ENCODE peak calls at places on chromosomes 13 and 19, in six cellular contexts. B, L, E, F, D and I are unnamed samples.

GRCh38 chr13:37414667-37415066 is 183.9 kb downstream of the POSTN start:
- DNase-seq in D (no peak), F (no peak), E (no peak), B (peak), L (no peak), I (no peak)

GRCh38 chr19:17553256-17553655 is 2.2 kb upstream of the COLGALT1 start:
- DNase-seq in F (no peak), B (peak), D (peak), E (no peak), L (peak), I (no peak)

GRCh38 chr13:112756511-112756966 is 66.7 kb downstream of the ATP11A start:
- DNase-seq in D (no peak), F (no peak), L (no peak), E (no peak), B (no peak), I (no peak)

GRCh38 chr13:112916296-112916695 is 52.7 kb upstream of the MCF2L start:
- DNase-seq in D (no peak), F (no peak), B (no peak), E (no peak), L (no peak), I (no peak)

GRCh38 chr13:59680429-59681024 is 483.2 kb downstream of the DIAPH3 start:
- DNase-seq in B (no peak), D (no peak), L (no peak), E (no peak), F (peak), I (no peak)

GRCh38 chr13:113546571-113547247 is 37.8 kb upstream of the TFDP1 start:
- DNase-seq in F (no peak), D (no peak), E (no peak), L (no peak), B (no peak), I (peak)

GRCh38 chr13:35953537-35954206 is 177.5 kb downstream of the DCLK1 start:
- DNase-seq in D (peak), B (peak), F (no peak), L (peak), E (peak), I (peak)

GRCh38 chr13:95858286-95859075 is 181.5 kb downstream of the DNAJC3 start:
- DNase-seq in D (no peak), F (no peak), L (no peak), E (no peak), B (no peak), I (no peak)

GRCh38 chr19:18542936-18543813 is at the start of gene FKBP8:
- DNase-seq in F (peak), E (peak), B (peak), L (peak), D (peak), I (peak)

GRCh38 chr19:50896591-50897190 is 14.5 kb downstream of the KLK4 start:
- DNase-seq in B (no peak), E (peak), L (no peak), F (no peak), D (peak), I (peak)

GRCh38 chr13:96089749-96090239 is at the start of gene HS6ST3:
- DNase-seq in L (peak), D (peak), F (no peak), E (no peak), B (peak), I (peak)

GRCh38 chr19:13718733-13719132 is 45.6 kb upstream of the MRI1 start:
- DNase-seq in E (no peak), L (no peak), D (peak), B (peak), F (no peak), I (peak)

GRCh38 chr13:32495429-32495828 is 43.2 kb downstream of the N4BP2L2 start:
- DNase-seq in E (no peak), L (no peak), B (no peak), D (no peak), F (no peak), I (no peak)

GRCh38 chr13:75197803-75198202 is 284.2 kb downstream of the TBC1D4 start:
- DNase-seq in B (no peak), F (no peak), E (no peak), D (no peak), L (no peak), I (no peak)

GRCh38 chr13:75194717-75195116 is 287.3 kb downstream of the TBC1D4 start:
- DNase-seq in L (no peak), D (no peak), B (no peak), F (no peak), E (no peak), I (no peak)

GRCh38 chr13:75196112-75196855 is 285.7 kb downstream of the TBC1D4 start:
- DNase-seq in B (no peak), L (no peak), E (no peak), F (no peak), D (no peak), I (no peak)

DNA sequence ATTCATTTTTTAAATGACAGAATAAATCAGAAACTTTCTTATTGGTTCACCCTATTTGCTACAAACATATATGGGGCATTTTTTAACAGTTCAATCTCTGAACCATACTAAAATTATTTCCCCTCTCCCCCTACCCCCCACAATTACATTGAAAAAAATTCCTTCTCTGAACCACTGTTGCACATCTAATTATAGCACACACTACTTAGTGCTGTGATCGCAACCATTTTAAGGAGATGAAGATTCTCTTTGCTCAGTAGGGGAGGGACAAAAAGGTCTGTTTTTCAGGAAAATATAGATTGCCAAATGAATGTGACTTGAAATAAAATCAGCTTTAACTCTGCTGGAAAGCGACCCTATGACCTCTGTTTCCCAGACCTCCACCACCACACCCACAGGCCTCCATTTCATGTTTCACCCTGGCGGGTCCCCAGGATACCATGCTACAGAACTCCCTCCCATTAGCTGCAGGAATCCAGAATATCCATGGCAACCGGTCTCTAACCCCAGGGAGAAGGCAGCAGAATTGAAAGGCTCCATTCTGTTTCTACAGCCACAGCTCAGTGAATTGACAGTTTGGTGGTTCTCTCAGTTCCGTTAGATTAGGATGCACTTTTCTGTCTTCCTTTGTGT is 286.4 kb downstream of the TBC1D4 start:
- DNase-seq in E (no peak), B (no peak), F (no peak), L (no peak), D (no peak), I (no peak)
- H3K27ac ChIP-seq in E (no peak), B (no peak), F (no peak), L (no peak), D (no peak), I (no peak)

GRCh38 chr13:110436276-110436675 is 125.2 kb downstream of the RAB20 start:
- DNase-seq in E (no peak), L (no peak), D (no peak), B (no peak), F (no peak), I (no peak)
- H3K27ac ChIP-seq in E (no peak), L (no peak), D (no peak), B (no peak), F (no peak), I (no peak)

GRCh38 chr19:11446271-11446651 is 10.8 kb downstream of the PRKCSH start:
- DNase-seq in B (peak), F (no peak), D (no peak), E (no peak), L (no peak), I (no peak)

GRCh38 chr19:11445141-11445540 is 9.7 kb downstream of the PRKCSH start:
- DNase-seq in D (no peak), F (no peak), B (no peak), E (no peak), L (no peak), I (no peak)

GRCh38 chr19:11448410-11448809 is 13.0 kb downstream of the PRKCSH start:
- DNase-seq in E (no peak), F (no peak), B (no peak), D (no peak), L (no peak), I (no peak)

GRCh38 chr19:11447347-11448262 is 12.2 kb downstream of the PRKCSH start:
- DNase-seq in L (no peak), E (no peak), F (no peak), D (no peak), B (no peak), I (no peak)

DNA sequence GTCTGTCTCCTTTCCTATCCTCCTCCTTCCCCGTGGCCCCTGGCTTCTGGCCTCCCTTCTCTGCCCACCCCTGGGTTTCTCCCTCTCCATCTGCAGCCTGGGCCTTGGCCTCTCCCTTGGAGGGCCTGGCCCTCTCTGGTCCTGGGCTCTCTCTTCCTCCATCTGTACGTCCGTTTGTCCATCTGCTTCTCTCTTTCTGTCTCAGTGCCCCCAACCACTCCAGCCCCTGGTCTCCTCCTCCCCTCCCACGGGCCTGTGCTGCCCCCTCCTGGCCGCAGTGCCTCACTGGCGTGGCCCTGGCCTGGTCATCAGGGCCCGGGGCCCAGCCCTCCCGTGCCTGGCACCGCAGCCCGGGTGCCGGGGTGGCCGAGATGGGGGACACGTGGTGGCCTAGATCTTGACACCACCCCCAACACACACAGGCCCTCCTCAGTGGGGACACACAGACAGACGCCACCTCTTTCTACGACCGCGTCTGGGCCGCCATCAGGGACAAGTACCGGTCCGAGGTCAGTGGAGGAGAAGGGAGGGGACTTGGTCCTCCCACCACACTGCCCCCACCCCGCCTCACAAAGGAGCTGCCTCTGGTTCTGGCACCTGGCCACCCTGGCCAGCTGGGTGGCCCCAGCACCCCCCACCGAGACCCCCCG is 11.3 kb downstream of the PRKCSH start:
- DNase-seq in B (peak), D (peak), L (no peak), F (peak), E (no peak), I (peak)
- H3K27ac ChIP-seq in B (no peak), D (no peak), L (no peak), F (no peak), E (no peak), I (no peak)

DNA sequence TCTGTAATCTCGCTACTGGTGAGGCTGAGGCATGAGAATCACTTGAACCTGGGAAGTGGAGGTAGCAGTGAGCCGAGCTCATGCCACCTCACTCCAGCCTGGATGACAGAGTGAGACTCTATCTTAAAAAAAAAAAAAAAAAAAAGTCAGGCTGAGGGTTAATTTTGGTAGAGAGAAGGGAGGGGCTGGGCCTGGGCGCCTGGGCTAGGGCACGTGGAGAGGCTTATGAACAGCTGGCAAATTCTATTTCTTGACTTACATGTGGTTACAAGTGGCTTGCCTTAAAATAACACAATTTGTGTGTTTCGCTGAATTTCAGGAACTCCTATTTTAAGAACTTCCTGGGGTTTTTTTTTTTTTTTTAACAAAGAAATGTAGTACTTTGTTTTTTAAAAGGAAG is 47.6 kb upstream of the MAP3K10 start:
- DNase-seq in D (no peak), F (peak), B (no peak), L (no peak), E (no peak), I (no peak)
- H3K27ac ChIP-seq in D (no peak), F (peak), B (no peak), L (no peak), E (no peak), I (no peak)

GRCh38 chr13:100674363-100674847 is at the start of gene TMTC4:
- DNase-seq in L (no peak), E (peak), B (no peak), F (no peak), D (no peak), I (no peak)

GRCh38 chr13:100675660-100676129 is 1.1 kb upstream of the TMTC4 start:
- DNase-seq in B (no peak), F (peak), D (no peak), L (no peak), E (no peak), I (no peak)

GRCh38 chr13:100673831-100674362 is 698 bp downstream of the TMTC4 start:
- DNase-seq in F (peak), L (peak), B (no peak), E (peak), D (peak), I (peak)

GRCh38 chr13:100673376-100673830 is 1.2 kb downstream of the TMTC4 start:
- DNase-seq in L (no peak), E (no peak), F (no peak), B (peak), D (no peak), I (peak)

GRCh38 chr13:100674848-100675659 is 459 bp upstream of the TMTC4 start:
- DNase-seq in E (peak), L (peak), B (peak), F (peak), D (peak), I (peak)
- H3K27ac ChIP-seq in E (peak), L (peak), B (no peak), F (peak), D (peak), I (peak)

GRCh38 chr19:4328243-4328990 is 10.2 kb downstream of the STAP2 start:
- DNase-seq in D (peak), L (peak), B (peak), F (peak), E (no peak), I (peak)
- H3K27ac ChIP-seq in D (no peak), L (peak), B (no peak), F (peak), E (no peak), I (no peak)

DNA sequence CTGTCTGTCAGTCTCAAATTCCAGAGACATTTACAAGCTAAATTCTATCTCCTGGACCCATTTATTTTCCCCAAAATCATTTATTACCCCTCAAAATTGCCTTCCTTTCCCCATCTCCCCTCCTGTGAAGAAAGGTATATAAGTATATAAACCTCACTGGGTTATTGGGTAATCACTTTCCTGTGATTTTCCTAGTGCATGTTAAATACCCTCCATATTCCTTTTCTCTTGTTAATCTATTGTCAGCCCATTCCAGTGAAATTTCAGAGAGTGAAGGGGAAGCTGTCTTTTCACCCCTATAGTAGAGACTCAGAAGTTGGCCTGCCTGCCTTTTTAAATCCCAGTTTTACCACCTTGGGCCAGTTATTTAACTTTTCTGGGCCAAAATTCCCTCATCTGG is 9.9 kb downstream of the IFNL1 start:
- DNase-seq in E (no peak), D (no peak), L (no peak), F (no peak), B (no peak), I (no peak)
- H3K27ac ChIP-seq in E (no peak), D (no peak), L (no peak), F (no peak), B (no peak), I (no peak)

DNA sequence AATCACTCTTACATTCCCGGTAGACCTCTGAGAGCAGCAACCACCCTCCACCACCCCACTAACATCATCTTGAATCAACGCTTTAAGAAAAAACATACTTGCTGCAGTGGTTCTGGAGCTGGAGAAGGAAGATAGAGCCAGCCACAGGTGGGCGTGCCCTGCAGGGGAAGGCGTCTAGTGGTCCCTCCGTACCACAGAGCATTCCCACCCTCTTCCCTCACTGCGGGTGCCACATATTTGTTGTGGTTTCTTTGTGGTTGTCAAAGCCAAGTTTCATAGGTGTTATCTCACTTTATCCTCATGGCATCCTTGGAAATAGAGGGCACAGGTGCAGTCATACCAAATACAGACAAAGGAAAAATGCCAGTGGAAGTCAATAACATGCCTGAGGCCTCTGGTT is 22.2 kb downstream of the COL4A2 start:
- DNase-seq in D (no peak), B (no peak), E (no peak), L (no peak), F (no peak), I (no peak)
- H3K27ac ChIP-seq in D (no peak), B (no peak), E (no peak), L (peak), F (no peak), I (no peak)

DNA sequence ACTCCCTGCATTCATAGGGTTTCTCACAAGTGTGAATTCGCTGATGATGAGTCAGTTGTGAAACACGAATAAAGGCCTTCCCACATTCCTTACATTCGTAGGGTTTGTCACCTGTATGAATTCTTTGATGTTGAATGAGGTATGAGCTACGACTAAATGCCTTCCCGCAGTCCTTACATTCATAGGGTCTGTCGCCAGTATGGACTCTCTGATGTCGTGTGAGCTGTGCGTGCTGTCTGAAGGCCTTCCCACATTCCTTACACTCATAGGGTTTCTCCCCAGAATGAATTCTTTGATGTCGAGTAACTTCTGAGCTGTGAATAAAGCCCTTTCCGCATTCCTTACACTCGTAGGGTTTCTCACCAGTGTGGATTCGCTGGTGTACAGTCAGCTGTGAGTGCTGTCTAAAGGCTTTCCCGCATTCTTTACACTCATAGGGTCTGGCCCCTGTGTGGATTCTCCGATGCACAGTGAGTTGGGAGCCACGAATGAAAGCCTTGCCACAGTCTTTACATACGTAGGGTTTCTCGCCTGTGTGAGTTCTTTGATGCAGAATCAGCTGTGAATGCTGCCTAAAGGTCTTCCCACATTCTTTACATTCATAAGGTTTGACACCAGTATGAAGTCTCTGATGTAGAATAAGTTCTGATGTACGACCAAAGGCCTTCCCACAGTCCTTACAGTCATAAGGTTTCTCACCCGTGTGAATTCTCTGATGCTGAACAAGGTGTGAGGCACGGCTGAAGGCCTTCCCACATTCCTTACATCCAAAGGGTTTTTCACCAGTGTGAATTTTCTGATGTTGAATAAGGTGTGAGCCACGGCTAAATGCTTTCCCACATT is 30.6 kb upstream of the COX7A1 start:
- DNase-seq in D (no peak), L (no peak), B (peak), E (no peak), F (no peak), I (no peak)
- H3K27ac ChIP-seq in D (no peak), L (no peak), B (peak), E (no peak), F (no peak), I (no peak)

DNA sequence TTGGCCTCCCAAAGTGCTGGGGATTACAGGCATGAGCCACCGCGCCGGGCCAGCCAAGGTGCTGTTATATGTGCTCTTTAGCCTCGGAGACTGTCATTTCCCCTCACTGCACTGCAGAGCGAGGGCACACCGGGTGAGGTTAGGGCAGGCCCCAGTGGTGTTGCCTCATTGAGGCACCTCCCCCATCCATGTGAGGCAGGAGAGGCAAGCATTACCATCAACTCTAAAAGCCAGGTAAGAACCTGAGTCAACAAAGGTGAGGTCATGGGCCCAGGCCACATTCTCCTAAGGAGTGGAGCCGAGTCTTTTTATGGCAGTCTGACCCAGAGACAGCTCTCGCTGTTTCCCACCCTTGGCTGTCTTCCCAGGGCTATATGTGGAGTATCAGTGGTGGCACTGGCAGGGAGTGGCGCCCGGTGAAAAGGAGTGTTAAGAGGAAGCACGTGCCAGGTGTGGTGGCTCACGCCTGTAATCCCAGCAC is 10.9 kb downstream of the B3GNT8 start:
- DNase-seq in D (no peak), E (no peak), B (no peak), L (no peak), F (no peak), I (no peak)
- H3K27ac ChIP-seq in D (no peak), E (no peak), B (no peak), L (no peak), F (no peak), I (no peak)